ENCODE peak calls at places on chromosomes 7 and 10, in eight cellular contexts. N is right atrium auricular region, O is uterus, D is left ventricle myocardium inferior, S is DND-41, X is GM23338, H is PC-3, I is lower lobe of right lung. V is an unnamed sample.

GRCh38 chr7:47651355-47652317 is 69.7 kb upstream of the TNS3 start:
- DNase-seq in D (no peak), S (no peak), O (no peak), X (no peak), N (no peak), H (peak; percentile 90), I (no peak), V (no peak)

GRCh38 chr10:101694674-101695403 is at the start of gene FBXW4:
- DNase-seq in N (no peak), D (peak; percentile 50), O (peak; percentile 52), S (peak; percentile 70), I (peak; percentile 77), X (peak; percentile 85), H (peak; percentile 32), V (peak; percentile 89)

GRCh38 chr7:66950763-66951162 is 29.7 kb downstream of the TMEM248 start:
- DNase-seq in N (no peak), D (no peak), S (no peak), O (no peak), H (no peak), X (no peak), I (no peak), V (no peak)

GRCh38 chr7:143214789-143215679 is 6.8 kb upstream of the TAS2R40 start:
- DNase-seq in S (peak; percentile 78), N (peak; percentile 72), H (peak; percentile 91), D (no peak), O (peak; percentile 39), X (peak; percentile 95), I (no peak), V (peak; percentile 73)

GRCh38 chr10:43076876-43077420 is at the start of gene RET:
- DNase-seq in O (peak; percentile 38), S (no peak), N (no peak), D (peak; percentile 60), X (peak; percentile 75), H (no peak), I (no peak), V (peak; percentile 99)

GRCh38 chr7:55308186-55308929 is 56.8 kb upstream of the LANCL2 start:
- DNase-seq in S (no peak), D (no peak), X (no peak), N (no peak), O (no peak), H (no peak), I (no peak), V (no peak)

GRCh38 chr7:100567751-100568175 is 5.9 kb downstream of the SAP25 start:
- DNase-seq in H (no peak), N (no peak), I (no peak), X (peak; percentile 46), S (no peak), O (no peak), D (no peak), V (no peak)

GRCh38 chr7:99597762-99598501 is at the start of gene TMEM225B:
- DNase-seq in S (no peak), I (no peak), O (no peak), N (no peak), D (no peak), X (peak; percentile 37), H (no peak), V (peak; percentile 64)

GRCh38 chr10:17009228-17009700 is 120.3 kb downstream of the CUBN start:
- DNase-seq in D (no peak), I (no peak), H (peak; percentile 25), N (no peak), X (no peak), O (no peak), S (no peak), V (no peak)

GRCh38 chr7:1233328-1234048 is 816 bp downstream of the UNCX start:
- DNase-seq in I (no peak), S (no peak), O (no peak), X (peak; percentile 62), H (no peak), D (no peak), N (no peak), V (peak; percentile 83)
- H3K4me3 ChIP-seq in I (no peak overlapping the region), S (no peak overlapping the region), O (no peak overlapping the region), X (peak overlapping the region; percentile 49), H (no peak overlapping the region), D (no peak overlapping the region), N (no peak overlapping the region), V (no peak overlapping the region)

GRCh38 chr7:104805449-104806317 is 208.3 kb upstream of the KMT2E start:
- DNase-seq in X (no peak), H (no peak), S (no peak), D (no peak), I (no peak), O (no peak), N (no peak), V (no peak)

GRCh38 chr7:104801022-104801421 is 213.0 kb upstream of the KMT2E start:
- DNase-seq in O (no peak), D (no peak), X (no peak), N (no peak), I (no peak), S (no peak), H (no peak), V (no peak)

GRCh38 chr7:104800307-104800706 is 213.7 kb upstream of the KMT2E start:
- DNase-seq in O (no peak), N (no peak), S (no peak), I (no peak), H (no peak), D (no peak), X (no peak), V (no peak)

GRCh38 chr7:104804696-104805095 is 209.3 kb upstream of the KMT2E start:
- DNase-seq in S (no peak), N (no peak), X (no peak), H (no peak), I (no peak), O (no peak), D (no peak), V (no peak)

DNA sequence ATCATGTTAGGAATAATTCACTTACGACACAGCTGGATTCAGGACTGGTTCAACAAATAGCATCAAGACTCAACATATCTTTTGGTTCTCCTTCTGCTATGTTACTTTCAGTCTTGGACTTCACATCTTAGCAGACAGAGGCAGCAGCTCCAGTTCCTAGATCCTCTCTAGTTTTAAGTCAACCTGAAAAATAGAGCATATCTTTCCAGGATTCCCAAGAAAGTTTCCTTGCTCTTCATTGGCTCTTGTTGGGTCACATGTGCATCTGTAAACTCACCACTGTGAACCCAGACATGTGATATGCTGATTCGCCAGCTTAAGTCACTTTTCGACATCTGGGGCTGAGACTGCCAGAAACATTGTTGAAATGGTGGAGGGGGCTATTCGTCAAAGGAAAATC is 210.1 kb upstream of the KMT2E start:
- DNase-seq in I (no peak), O (no peak), D (no peak), N (no peak), X (no peak), H (no peak), S (no peak), V (no peak)
- H3K36me3 ChIP-seq in I (no peaks in the 10 kb centered on the region), O (no peaks in the 10 kb centered on the region), D (no peaks in the 10 kb centered on the region), N (no peaks in the 10 kb centered on the region), X (no peaks in the 10 kb centered on the region), H (no peaks in the 10 kb centered on the region), S (no peaks in the 10 kb centered on the region), V (no peaks in the 10 kb centered on the region)

GRCh38 chr7:128419262-128419661 is 9.5 kb upstream of the IMPDH1 start:
- DNase-seq in O (no peak), H (no peak), I (no peak), D (no peak), X (no peak), N (no peak), S (no peak), V (no peak)
- H3K27me3 ChIP-seq in O (no peaks in the 10 kb centered on the region), H (no peaks in the 10 kb centered on the region), I (no peaks in the 10 kb centered on the region), D (no peaks in the 10 kb centered on the region), X (peaks cover 6% of the 10 kb centered on the region), N (no peaks in the 10 kb centered on the region), S (peaks cover 6% of the 10 kb centered on the region), V (no peaks in the 10 kb centered on the region)

GRCh38 chr7:84492565-84493034 is 298.0 kb upstream of the SEMA3A start:
- DNase-seq in X (no peak), O (no peak), N (no peak), D (no peak), H (no peak), S (no peak), I (no peak), V (no peak)
- H3K4me3 ChIP-seq in X (no peak overlapping the region), O (no peak overlapping the region), N (no peak overlapping the region), D (no peak overlapping the region), H (no peak overlapping the region), S (no peak overlapping the region), I (no peak overlapping the region), V (no peak overlapping the region)

GRCh38 chr10:33234779-33235178 is 99.7 kb downstream of the NRP1 start:
- DNase-seq in H (no peak), S (no peak), D (no peak), X (no peak), N (peak; percentile 76), I (no peak), O (peak; percentile 30), V (no peak)
- H3K36me3 ChIP-seq in H (peaks cover 62% of the 10 kb centered on the region), S (no peaks in the 10 kb centered on the region), D (peaks cover 22% of the 10 kb centered on the region), X (no peaks in the 10 kb centered on the region), N (no peaks in the 10 kb centered on the region), I (peaks cover 15% of the 10 kb centered on the region), O (no peaks in the 10 kb centered on the region), V (no peaks in the 10 kb centered on the region)

DNA sequence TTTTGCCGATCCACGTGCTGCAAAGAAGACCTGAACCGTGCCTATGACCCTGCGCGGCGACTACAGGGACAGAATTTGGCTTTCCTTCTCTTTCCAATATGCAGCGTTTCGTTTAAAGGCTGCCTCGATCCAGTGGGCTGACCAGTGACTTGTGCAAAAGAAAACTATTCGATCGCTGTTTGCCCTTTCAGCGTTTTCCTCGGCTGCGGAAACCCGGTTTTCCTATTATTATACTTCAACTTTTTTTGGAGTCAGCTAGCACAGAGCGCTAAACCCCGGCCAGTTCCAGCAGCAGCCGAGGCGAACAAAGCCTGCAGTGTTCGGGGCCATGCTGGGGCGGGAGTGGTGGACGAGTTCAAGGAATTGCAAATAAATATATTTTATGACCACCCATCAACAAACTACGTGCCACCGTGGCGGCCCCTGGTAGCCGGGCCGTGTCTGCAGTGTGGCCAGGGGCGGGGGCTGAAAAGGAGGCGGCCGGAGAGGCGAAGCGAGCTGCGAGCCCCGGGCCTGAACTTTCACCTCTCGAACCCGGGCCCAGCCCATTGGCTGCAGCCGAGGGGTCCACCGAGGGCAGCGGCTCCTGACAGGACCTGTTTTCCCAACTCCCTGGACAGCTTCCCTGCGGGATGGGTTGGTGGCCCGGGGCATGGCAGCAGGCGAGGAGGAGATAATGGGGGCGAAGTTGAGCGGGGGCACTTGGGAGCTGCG is 164.3 kb upstream of the PPP1R3A start:
- DNase-seq in D (peak; percentile 16), O (peak; percentile 24), X (peak; percentile 69), I (peak; percentile 43), N (no peak), S (no peak), H (no peak), V (peak; percentile 76)
- H3K27me3 ChIP-seq in D (peaks cover 94% of the 10 kb centered on the region), O (no peaks in the 10 kb centered on the region), X (peaks cover 59% of the 10 kb centered on the region), I (peaks cover 65% of the 10 kb centered on the region), N (peaks cover 38% of the 10 kb centered on the region), S (no peaks in the 10 kb centered on the region), H (peaks cover 90% of the 10 kb centered on the region), V (peaks cover 62% of the 10 kb centered on the region)